ENCODE peak calls at places on chromosomes 11 and 22, in six cellular contexts. R, F, Z, U, Q and L are unnamed samples.
A peak's percentile ranks its signal among the peaks of the same experiment; 100 is the strongest.

GRCh38 chr11:17185938-17186337 is 21.8 kb downstream of the PIK3C2A start:
- DNase-seq in Q (no peak), R (no peak), F (no peak), Z (no peak), U (no peak), L (no peak)

GRCh38 chr11:112588252-112588668 is 327.6 kb upstream of the PLET1 start:
- DNase-seq in Q (peak; percentile 12), Z (peak; percentile 15), U (peak; percentile 58), F (peak; percentile 81), R (peak; percentile 15), L (no peak)

GRCh38 chr22:32218470-32218869 is 13.6 kb upstream of the RFPL2 start:
- DNase-seq in Q (no peak), U (no peak), R (no peak), F (peak; percentile 4), Z (no peak), L (no peak)

GRCh38 chr11:4480577-4481539 is 1.6 kb upstream of the OR52K1 start:
- DNase-seq in U (peak; percentile 33), Q (no peak), Z (no peak), R (no peak), F (peak; percentile 31), L (no peak)

GRCh38 chr22:38569181-38569971 is 607 bp downstream of the DMC1 start:
- DNase-seq in Q (peak; percentile 15), F (no peak), R (no peak), U (peak; percentile 21), Z (no peak), L (peak; percentile 26)

GRCh38 chr22:23509571-23510302 is 70.4 kb downstream of the IGLL1 start:
- DNase-seq in F (peak; percentile 66), U (no peak), R (no peak), Q (no peak), Z (no peak), L (no peak)

GRCh38 chr11:35166369-35167360 is 27.7 kb downstream of the CD44 start:
- DNase-seq in Z (no peak), R (peak; percentile 34), Q (no peak), U (peak; percentile 72), F (peak; percentile 99), L (no peak)

GRCh38 chr22:28949788-28950187 is 66.4 kb downstream of the ZNRF3 start:
- DNase-seq in F (no peak), Z (no peak), R (no peak), Q (no peak), U (no peak), L (no peak)

GRCh38 chr11:3885855-3886254 is 30.4 kb downstream of the STIM1 start:
- DNase-seq in U (no peak), R (no peak), F (peak; percentile 42), Q (no peak), Z (no peak), L (no peak)

GRCh38 chr22:45240137-45240809 is 421 bp downstream of the KIAA0930 start:
- DNase-seq in Z (peak; percentile 33), U (peak; percentile 34), F (no peak), R (peak; percentile 59), Q (no peak), L (no peak)

GRCh38 chr11:113806403-113806802 is 26.8 kb downstream of the CLDN25 start:
- DNase-seq in Q (no peak), F (peak; percentile 21), Z (peak; percentile 25), R (no peak), U (peak; percentile 9), L (no peak)

GRCh38 chr11:63845911-63846310 is 7.0 kb downstream of the MARK2 start:
- DNase-seq in U (no peak), Q (no peak), F (no peak), R (no peak), Z (no peak), L (no peak)

GRCh38 chr22:17436382-17436951 is 67.2 kb downstream of the CECR2 start:
- DNase-seq in R (no peak), Q (no peak), U (no peak), Z (no peak), F (no peak), L (no peak)

GRCh38 chr22:20435436-20436308 is 2.0 kb downstream of the SCARF2 start:
- DNase-seq in U (no peak), R (no peak), F (no peak), Q (no peak), Z (no peak), L (no peak)

GRCh38 chr11:88345408-88345807 is 7.9 kb upstream of the CTSC start:
- DNase-seq in Q (no peak), Z (no peak), R (no peak), U (no peak), F (peak; percentile 50), L (no peak)

GRCh38 chr11:14228356-14228755 is 130.6 kb downstream of the RRAS2 start:
- DNase-seq in F (no peak), Q (no peak), U (no peak), R (no peak), Z (no peak), L (no peak)

GRCh38 chr11:110947100-110947499 is 234.9 kb upstream of the ARHGAP20 start:
- DNase-seq in Z (no peak), R (no peak), F (no peak), U (no peak), Q (no peak), L (no peak)

GRCh38 chr11:133900176-133901105 is 55.1 kb upstream of the SPATA19 start:
- DNase-seq in F (no peak), U (no peak), Q (no peak), Z (no peak), R (no peak), L (no peak)

GRCh38 chr11:88405853-88406252 is 68.3 kb upstream of the CTSC start:
- DNase-seq in U (no peak), F (no peak), R (no peak), Q (no peak), Z (no peak), L (no peak)

GRCh38 chr11:1826552-1827094 is 8.2 kb upstream of the SYT8 start:
- DNase-seq in U (no peak), R (no peak), Z (no peak), Q (no peak), F (peak; percentile 78), L (peak; percentile 45)